ENCODE peak calls at places on chromosomes 7 and 10, in nine cellular contexts. Q is Right ventricle myocardium inferior; J is stimulated activated naive B cell treated with anti-CD40 and anti-IgM and Interleukin-4, amounts not matched to agents 10 μg/mL and 1 μg/mL and 100 μg/mL, for 72 hours; S is ELR; P is A172; L is DMS153; M is HT-29; N is cardiac septum; A is GM23248. T is an unnamed sample.

GRCh38 chr10:132418520-132419416 is 21.8 kb downstream of the PWWP2B start:
- DNase-seq in Q (peak), J (no peak), S (no peak), P (peak), L (peak), M (peak), N (no peak), A (peak), T (no peak)

GRCh38 chr10:73859441-73860049 is 14.8 kb downstream of the CAMK2G start:
- DNase-seq in Q (no peak), J (no peak), S (no peak), P (no peak), L (no peak), M (no peak), N (no peak), A (peak), T (no peak)

GRCh38 chr7:74051629-74052410 is 23.8 kb downstream of the ELN start:
- DNase-seq in Q (no peak), J (no peak), S (peak), P (peak), L (no peak), M (peak), N (no peak), A (no peak), T (no peak)

GRCh38 chr7:17915796-17916195 is 24.5 kb downstream of the SNX13 start:
- DNase-seq in Q (no peak), J (no peak), S (peak), P (no peak), L (no peak), M (no peak), N (no peak), A (no peak), T (no peak)

GRCh38 chr10:21727452-21728168 is 193.6 kb downstream of the MLLT10 start:
- DNase-seq in Q (no peak), J (no peak), S (no peak), P (peak), L (no peak), M (peak), N (no peak), A (no peak), T (no peak)

GRCh38 chr10:27561362-27561761 is 57.3 kb downstream of the RAB18 start:
- DNase-seq in Q (no peak), J (no peak), S (no peak), P (no peak), L (no peak), M (no peak), N (no peak), A (no peak), T (no peak)

GRCh38 chr7:28954446-28954845 is 3.7 kb downstream of the TRIL start:
- DNase-seq in Q (no peak), J (no peak), S (no peak), P (no peak), L (no peak), M (no peak), N (no peak), A (no peak), T (no peak)

GRCh38 chr10:28624351-28624750 is 53.0 kb upstream of the BAMBI start:
- DNase-seq in Q (no peak), J (peak), S (no peak), P (no peak), L (no peak), M (no peak), N (no peak), A (no peak), T (no peak)

GRCh38 chr7:72042855-72043254 is 369.3 kb downstream of the CALN1 start:
- DNase-seq in Q (no peak), J (no peak), S (no peak), P (no peak), L (no peak), M (no peak), N (no peak), A (no peak), T (no peak)

GRCh38 chr10:33657154-33657900 is 322.9 kb upstream of the NRP1 start:
- DNase-seq in Q (no peak), J (no peak), S (peak), P (peak), L (peak), M (peak), N (no peak), A (peak), T (no peak)

GRCh38 chr10:2592533-2592932 is 474.8 kb upstream of the PFKP start:
- DNase-seq in Q (no peak), J (no peak), S (no peak), P (no peak), L (no peak), M (no peak), N (no peak), A (no peak), T (no peak)

GRCh38 chr7:130881091-130881798 is 147.2 kb upstream of the KLF14 start:
- DNase-seq in Q (no peak), J (no peak), S (peak), P (no peak), L (no peak), M (no peak), N (no peak), A (peak), T (no peak)

GRCh38 chr7:101411477-101411954 is 48.8 kb downstream of the COL26A1 start:
- DNase-seq in Q (no peak), J (peak), S (no peak), P (no peak), L (no peak), M (no peak), N (no peak), A (peak), T (no peak)